ENCODE peak calls at places on chromosome 9, in four cellular contexts. One of them, this sample, is unnamed. For H3K27me3, the result is how much of the 10 kb centered on the place peaks cover.

GRCh38 chr9:76703270-76703669 is 61.0 kb upstream of the PCA3 start:
- DNase-seq in psoas muscle: no peak
- DNase-seq in CD4-positive, alpha-beta T cell: no peak
- DNase-seq in astrocyte: no peak
- DNase-seq in this sample: no peak

GRCh38 chr9:8417341-8417740 is 617.8 kb upstream of the DMAC1 start:
- DNase-seq in astrocyte: no peak
- DNase-seq in psoas muscle: no peak
- DNase-seq in CD4-positive, alpha-beta T cell: no peak
- DNase-seq in this sample: no peak

GRCh38 chr9:115213777-115214428 is 95.9 kb upstream of the TNC start:
- DNase-seq in astrocyte: peak
- DNase-seq in psoas muscle: no peak
- DNase-seq in CD4-positive, alpha-beta T cell: no peak
- DNase-seq in this sample: peak

GRCh38 chr9:69469136-69469535 is 144.1 kb downstream of the ENTREP1 start:
- DNase-seq in CD4-positive, alpha-beta T cell: no peak
- DNase-seq in psoas muscle: no peak
- DNase-seq in astrocyte: no peak
- DNase-seq in this sample: no peak

GRCh38 chr9:93960971-93961841 is 6.1 kb upstream of the BARX1 start:
- DNase-seq in astrocyte: no peak
- DNase-seq in psoas muscle: no peak
- DNase-seq in CD4-positive, alpha-beta T cell: no peak
- DNase-seq in this sample: no peak

GRCh38 chr9:22954964-22955363 is 508.3 kb downstream of the DMRTA1 start:
- DNase-seq in psoas muscle: no peak
- DNase-seq in astrocyte: no peak
- DNase-seq in CD4-positive, alpha-beta T cell: no peak
- DNase-seq in this sample: no peak

GRCh38 chr9:20611751-20612287 is 10.5 kb downstream of the MLLT3 start:
- DNase-seq in CD4-positive, alpha-beta T cell: no peak
- DNase-seq in astrocyte: peak
- DNase-seq in psoas muscle: no peak
- DNase-seq in this sample: peak

GRCh38 chr9:105173306-105173705 is 71.1 kb upstream of the SLC44A1 start:
- DNase-seq in astrocyte: no peak
- DNase-seq in psoas muscle: no peak
- DNase-seq in CD4-positive, alpha-beta T cell: no peak
- DNase-seq in this sample: no peak

GRCh38 chr9:755454-756381 is 85.8 kb upstream of the DMRT1 start:
- DNase-seq in astrocyte: peak
- DNase-seq in CD4-positive, alpha-beta T cell: no peak
- DNase-seq in psoas muscle: no peak
- DNase-seq in this sample: peak

GRCh38 chr9:109904666-109905065 is 124.7 kb downstream of the PALM2AKAP2 start:
- DNase-seq in psoas muscle: no peak
- DNase-seq in CD4-positive, alpha-beta T cell: no peak
- DNase-seq in astrocyte: no peak
- DNase-seq in this sample: no peak

GRCh38 chr9:94875300-94876063 is 149.0 kb downstream of the AOPEP start:
- DNase-seq in astrocyte: no peak
- DNase-seq in psoas muscle: no peak
- DNase-seq in CD4-positive, alpha-beta T cell: no peak
- DNase-seq in this sample: no peak

GRCh38 chr9:89808076-89808701 is 203.4 kb downstream of the GADD45G start:
- DNase-seq in astrocyte: no peak
- DNase-seq in psoas muscle: no peak
- DNase-seq in CD4-positive, alpha-beta T cell: no peak
- DNase-seq in this sample: peak

GRCh38 chr9:22483528-22484060 is 37.0 kb downstream of the DMRTA1 start:
- DNase-seq in CD4-positive, alpha-beta T cell: no peak
- DNase-seq in astrocyte: no peak
- DNase-seq in psoas muscle: no peak
- DNase-seq in this sample: no peak

GRCh38 chr9:26261503-26262330 is 583.5 kb upstream of the TUSC1 start:
- DNase-seq in astrocyte: peak
- DNase-seq in CD4-positive, alpha-beta T cell: no peak
- DNase-seq in psoas muscle: no peak
- DNase-seq in this sample: peak

GRCh38 chr9:86166546-86166945 is 67.2 kb upstream of the GOLM1 start:
- DNase-seq in astrocyte: no peak
- DNase-seq in psoas muscle: no peak
- DNase-seq in CD4-positive, alpha-beta T cell: no peak
- DNase-seq in this sample: no peak

GRCh38 chr9:14373319-14373632 is 59.3 kb upstream of the NFIB start:
- DNase-seq in astrocyte: no peak
- DNase-seq in psoas muscle: no peak
- DNase-seq in CD4-positive, alpha-beta T cell: no peak
- DNase-seq in this sample: no peak

GRCh38 chr9:79221084-79221483 is 350.7 kb upstream of the TLE4 start:
- DNase-seq in psoas muscle: no peak
- DNase-seq in CD4-positive, alpha-beta T cell: no peak
- DNase-seq in astrocyte: peak
- DNase-seq in this sample: peak

GRCh38 chr9:4145482-4145881 is 154.4 kb downstream of the GLIS3 start:
- DNase-seq in psoas muscle: no peak
- DNase-seq in CD4-positive, alpha-beta T cell: no peak
- DNase-seq in astrocyte: no peak
- DNase-seq in this sample: no peak
- H3K27me3 ChIP-seq in psoas muscle: under half
- H3K27me3 ChIP-seq in CD4-positive, alpha-beta T cell: under half
- H3K27me3 ChIP-seq in astrocyte: under half
- H3K27me3 ChIP-seq in this sample: under half

DNA sequence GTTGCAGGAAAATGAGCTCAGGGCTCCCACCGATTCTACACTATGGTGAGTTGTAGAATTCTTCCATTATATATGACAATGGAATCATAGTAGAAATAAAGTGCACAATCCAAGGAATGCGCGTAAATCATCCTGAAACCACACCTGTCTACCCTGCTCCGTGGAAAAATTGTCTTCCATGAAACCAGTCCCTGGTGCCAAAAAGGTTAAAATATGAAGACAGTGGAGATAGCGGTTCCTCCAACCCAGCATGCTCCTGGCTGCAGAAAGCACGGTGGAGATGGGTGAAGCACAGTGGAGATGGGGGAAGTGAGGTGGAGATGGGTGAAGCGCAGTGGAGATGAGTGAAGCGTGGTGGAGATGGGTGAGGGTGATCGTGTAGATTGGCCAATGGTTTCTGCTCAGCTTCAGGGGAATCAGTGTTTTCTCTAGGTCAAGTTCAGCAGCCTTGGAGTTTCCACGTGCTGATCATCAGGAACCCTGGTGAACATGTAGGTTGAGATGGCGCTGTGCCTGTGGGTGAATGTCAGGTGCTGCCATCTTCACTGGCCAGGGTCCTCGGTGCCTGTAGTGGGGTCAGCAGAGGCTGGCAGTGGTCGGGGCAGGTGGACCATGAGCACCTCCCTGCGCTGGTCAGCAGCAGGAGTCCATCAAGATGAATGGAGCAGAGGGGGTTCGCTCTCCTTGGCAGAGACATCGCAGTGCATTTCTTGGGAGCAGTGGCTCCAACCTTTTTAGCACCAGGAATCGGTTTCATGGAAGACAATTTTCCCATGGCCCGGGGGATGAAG is 20.3 kb downstream of the PAEP start:
- DNase-seq in psoas muscle: peak
- DNase-seq in astrocyte: no peak
- DNase-seq in CD4-positive, alpha-beta T cell: no peak
- DNase-seq in this sample: no peak
- H3K27me3 ChIP-seq in psoas muscle: under half
- H3K27me3 ChIP-seq in astrocyte: under half
- H3K27me3 ChIP-seq in CD4-positive, alpha-beta T cell: under half
- H3K27me3 ChIP-seq in this sample: under half

DNA sequence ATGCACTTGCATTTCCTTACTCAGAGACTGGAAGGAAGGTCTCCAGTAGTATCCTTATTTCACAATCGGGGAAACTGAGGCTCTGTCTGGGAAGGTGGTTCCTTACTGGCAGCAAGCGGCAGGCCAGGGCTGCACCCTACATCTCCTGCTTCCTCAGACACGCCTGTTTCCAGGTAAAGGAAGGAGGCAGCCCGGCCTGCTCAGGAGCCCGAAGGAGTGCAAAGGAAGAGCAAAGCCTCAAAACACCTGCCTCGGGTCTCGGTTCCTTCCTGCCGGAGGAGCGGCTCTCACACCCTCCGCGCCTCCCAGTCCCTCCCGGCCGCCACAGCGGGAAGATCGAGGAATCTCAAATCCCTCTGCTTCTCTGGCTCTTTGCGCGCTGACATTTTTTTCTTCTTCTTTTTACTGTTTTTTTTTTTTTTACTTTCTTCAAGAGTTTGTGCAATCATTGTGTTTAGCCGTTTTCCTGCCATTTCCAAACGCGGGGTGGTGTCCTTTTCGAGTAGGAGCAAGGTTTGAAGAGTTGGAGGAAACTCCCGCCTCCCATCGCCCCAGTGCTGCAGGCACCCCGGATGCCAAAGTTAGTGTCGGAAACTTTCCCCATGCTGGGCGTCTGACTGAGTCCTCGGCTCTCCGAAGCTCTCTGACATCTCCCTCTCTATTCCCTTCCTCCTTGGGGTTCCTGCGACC is 1.0 kb downstream of the GGTA1 start:
- DNase-seq in astrocyte: no peak
- DNase-seq in psoas muscle: peak
- DNase-seq in CD4-positive, alpha-beta T cell: no peak
- DNase-seq in this sample: no peak
- H3K27me3 ChIP-seq in astrocyte: under half
- H3K27me3 ChIP-seq in psoas muscle: under half
- H3K27me3 ChIP-seq in CD4-positive, alpha-beta T cell: half or more
- H3K27me3 ChIP-seq in this sample: under half

GRCh38 chr9:34584970-34585369 is 4.6 kb downstream of the CNTFR start:
- DNase-seq in astrocyte: no peak
- DNase-seq in CD4-positive, alpha-beta T cell: no peak
- DNase-seq in psoas muscle: peak
- DNase-seq in this sample: no peak
- H3K27me3 ChIP-seq in astrocyte: half or more
- H3K27me3 ChIP-seq in CD4-positive, alpha-beta T cell: half or more
- H3K27me3 ChIP-seq in psoas muscle: under half
- H3K27me3 ChIP-seq in this sample: half or more

DNA sequence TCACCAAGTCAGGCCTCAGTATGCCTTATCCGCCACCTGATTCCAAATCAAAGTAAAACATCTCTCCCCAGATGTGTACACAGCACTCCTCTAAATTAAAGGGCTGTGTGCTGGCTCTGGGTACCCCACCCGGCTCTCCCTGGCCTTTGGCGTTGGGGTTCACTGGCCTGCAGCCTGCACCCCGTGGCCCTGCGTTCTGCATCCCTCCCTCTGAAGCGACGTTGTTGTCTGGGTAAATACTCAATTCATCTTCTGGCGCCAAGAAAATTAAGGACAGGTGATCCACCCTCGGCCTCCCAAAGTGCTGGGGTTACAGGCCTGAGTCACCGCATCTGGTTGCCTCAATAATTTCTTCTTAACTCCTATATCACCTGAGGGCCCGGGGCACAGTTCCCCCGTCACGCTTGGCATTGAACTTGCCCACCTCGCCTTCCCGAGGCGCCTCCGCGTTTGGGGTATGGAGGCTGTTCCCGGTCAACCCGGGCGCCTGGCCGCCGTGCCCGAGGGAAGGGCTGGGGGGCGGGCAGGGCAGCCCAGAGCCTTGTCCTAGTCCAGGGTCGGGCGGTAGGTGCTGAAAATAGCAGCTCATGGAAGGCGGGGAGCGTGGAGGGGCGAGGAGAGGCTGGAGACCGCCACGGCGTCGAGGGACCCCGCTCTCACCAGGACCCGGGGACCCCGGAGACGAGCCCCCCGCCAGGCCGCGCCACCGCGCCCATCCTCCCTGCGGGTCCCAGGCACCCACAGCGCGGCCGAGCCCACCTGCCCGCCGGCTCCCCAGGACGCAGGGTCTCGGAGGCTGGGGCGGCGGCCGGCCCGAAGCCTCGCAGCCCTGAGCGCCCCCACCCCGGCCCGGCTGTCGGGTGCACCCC is 531 bp downstream of the ABO start:
- DNase-seq in psoas muscle: no peak
- DNase-seq in astrocyte: no peak
- DNase-seq in CD4-positive, alpha-beta T cell: no peak
- DNase-seq in this sample: no peak
- H3K27me3 ChIP-seq in psoas muscle: under half
- H3K27me3 ChIP-seq in astrocyte: under half
- H3K27me3 ChIP-seq in CD4-positive, alpha-beta T cell: under half
- H3K27me3 ChIP-seq in this sample: under half

GRCh38 chr9:97863314-97863713 is 10.3 kb downstream of the FOXE1 start:
- DNase-seq in CD4-positive, alpha-beta T cell: no peak
- DNase-seq in astrocyte: no peak
- DNase-seq in psoas muscle: no peak
- DNase-seq in this sample: no peak
- H3K27me3 ChIP-seq in CD4-positive, alpha-beta T cell: under half
- H3K27me3 ChIP-seq in astrocyte: under half
- H3K27me3 ChIP-seq in psoas muscle: under half
- H3K27me3 ChIP-seq in this sample: under half

GRCh38 chr9:37034938-37035471 is 937 bp upstream of the PAX5 start:
- DNase-seq in psoas muscle: no peak
- DNase-seq in astrocyte: no peak
- DNase-seq in CD4-positive, alpha-beta T cell: no peak
- DNase-seq in this sample: no peak
- H3K27me3 ChIP-seq in psoas muscle: half or more
- H3K27me3 ChIP-seq in astrocyte: half or more
- H3K27me3 ChIP-seq in CD4-positive, alpha-beta T cell: half or more
- H3K27me3 ChIP-seq in this sample: half or more

DNA sequence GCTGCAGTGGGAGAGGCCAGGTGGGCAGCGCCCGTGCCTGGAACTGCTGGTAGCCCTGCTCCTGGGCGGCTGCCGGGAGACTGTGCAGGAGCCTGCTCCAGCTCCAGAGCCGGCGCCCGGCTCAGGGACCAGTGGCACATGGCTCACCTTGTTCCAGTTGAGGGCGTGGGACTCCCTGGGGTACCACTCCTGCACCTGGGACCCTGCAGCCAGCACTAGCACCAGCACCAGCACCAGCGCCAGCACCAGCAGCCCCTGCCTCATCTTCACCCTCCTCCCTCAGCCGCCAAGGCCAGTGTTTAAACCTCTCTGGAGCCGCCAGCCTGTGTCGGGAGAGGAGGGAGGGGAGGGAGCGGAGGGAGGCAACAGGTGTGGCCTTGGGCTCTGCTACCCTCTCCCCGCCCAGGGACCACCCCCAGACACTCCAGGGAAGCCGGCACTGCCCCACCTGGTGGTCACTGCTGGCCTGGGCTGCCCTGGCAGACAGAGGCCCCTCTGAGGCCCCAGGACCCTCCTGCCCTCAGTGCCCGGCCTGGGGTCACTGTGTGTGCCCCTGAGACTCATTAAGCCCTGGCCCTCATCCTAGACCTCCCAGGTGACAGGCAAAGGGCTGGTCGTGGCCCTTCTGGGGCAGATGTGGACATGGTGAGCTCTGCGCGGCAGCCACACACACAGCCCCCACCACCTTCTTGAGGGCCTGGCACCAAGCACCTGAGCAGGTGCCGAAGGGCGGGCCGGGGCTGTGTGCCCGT is at the start of gene LCN10:
- DNase-seq in astrocyte: no peak
- DNase-seq in CD4-positive, alpha-beta T cell: no peak
- DNase-seq in psoas muscle: no peak
- DNase-seq in this sample: no peak
- H3K27me3 ChIP-seq in astrocyte: under half
- H3K27me3 ChIP-seq in CD4-positive, alpha-beta T cell: under half
- H3K27me3 ChIP-seq in psoas muscle: under half
- H3K27me3 ChIP-seq in this sample: under half

This sample was measured in brain microvascular endothelial cell.